ENCODE peak calls at places on chromosomes 7 and 10, in eight cellular contexts. One of them, this sample, is unnamed.
A peak's percentile ranks its signal among the peaks of the same experiment; 100 is the strongest.

GRCh38 chr7:31335161-31335888 is 5.2 kb downstream of the NEUROD6 start:
- DNase-seq in A172: no peak
- DNase-seq in activated CD8-positive, alpha-beta memory T cell treated with anti-CD3 and anti-CD28 coated beads for 48 hours: no peak
- DNase-seq in choroid plexus epithelial cell: no peak
- DNase-seq in aorta: no peak
- DNase-seq in effector memory CD8-positive, alpha-beta T cell: no peak
- DNase-seq in stimulated activated CD4-positive, alpha-beta T cell treated with anti-CD3 and anti-CD28 coated beads, Interleukin-1b, Interleukin-23, amount 100 ng/mL, for 4 hours: no peak
- DNase-seq in H7: peak; percentile 11
- DNase-seq in this sample: no peak

GRCh38 chr7:50497068-50497642 is 47.0 kb upstream of the FIGNL1 start:
- DNase-seq in stimulated activated CD4-positive, alpha-beta T cell treated with anti-CD3 and anti-CD28 coated beads, Interleukin-1b, Interleukin-23, amount 100 ng/mL, for 4 hours: no peak
- DNase-seq in activated CD8-positive, alpha-beta memory T cell treated with anti-CD3 and anti-CD28 coated beads for 48 hours: no peak
- DNase-seq in H7: no peak
- DNase-seq in choroid plexus epithelial cell: peak; percentile 62
- DNase-seq in aorta: no peak
- DNase-seq in effector memory CD8-positive, alpha-beta T cell: no peak
- DNase-seq in A172: peak; percentile 76
- DNase-seq in this sample: no peak

GRCh38 chr7:100971111-100972001 is 2.0 kb downstream of the MUC12 start:
- DNase-seq in effector memory CD8-positive, alpha-beta T cell: no peak
- DNase-seq in stimulated activated CD4-positive, alpha-beta T cell treated with anti-CD3 and anti-CD28 coated beads, Interleukin-1b, Interleukin-23, amount 100 ng/mL, for 4 hours: no peak
- DNase-seq in aorta: no peak
- DNase-seq in activated CD8-positive, alpha-beta memory T cell treated with anti-CD3 and anti-CD28 coated beads for 48 hours: no peak
- DNase-seq in H7: peak; percentile 54
- DNase-seq in A172: no peak
- DNase-seq in choroid plexus epithelial cell: no peak
- DNase-seq in this sample: no peak

GRCh38 chr7:100087055-100087750 is 1.6 kb upstream of the COPS6 start:
- DNase-seq in aorta: no peak
- DNase-seq in choroid plexus epithelial cell: peak; percentile 86
- DNase-seq in stimulated activated CD4-positive, alpha-beta T cell treated with anti-CD3 and anti-CD28 coated beads, Interleukin-1b, Interleukin-23, amount 100 ng/mL, for 4 hours: no peak
- DNase-seq in H7: no peak
- DNase-seq in effector memory CD8-positive, alpha-beta T cell: no peak
- DNase-seq in activated CD8-positive, alpha-beta memory T cell treated with anti-CD3 and anti-CD28 coated beads for 48 hours: no peak
- DNase-seq in A172: peak; percentile 97
- DNase-seq in this sample: no peak

GRCh38 chr7:149854611-149855367 is 16.6 kb downstream of the ZNF862 start:
- DNase-seq in aorta: no peak
- DNase-seq in activated CD8-positive, alpha-beta memory T cell treated with anti-CD3 and anti-CD28 coated beads for 48 hours: no peak
- DNase-seq in H7: peak; percentile 78
- DNase-seq in stimulated activated CD4-positive, alpha-beta T cell treated with anti-CD3 and anti-CD28 coated beads, Interleukin-1b, Interleukin-23, amount 100 ng/mL, for 4 hours: no peak
- DNase-seq in choroid plexus epithelial cell: peak; percentile 75
- DNase-seq in A172: peak; percentile 64
- DNase-seq in effector memory CD8-positive, alpha-beta T cell: peak; percentile 10
- DNase-seq in this sample: no peak

GRCh38 chr7:154484406-154484805 is 432.2 kb downstream of the DPP6 start:
- DNase-seq in effector memory CD8-positive, alpha-beta T cell: no peak
- DNase-seq in activated CD8-positive, alpha-beta memory T cell treated with anti-CD3 and anti-CD28 coated beads for 48 hours: no peak
- DNase-seq in A172: no peak
- DNase-seq in aorta: no peak
- DNase-seq in choroid plexus epithelial cell: no peak
- DNase-seq in H7: peak; percentile 58
- DNase-seq in stimulated activated CD4-positive, alpha-beta T cell treated with anti-CD3 and anti-CD28 coated beads, Interleukin-1b, Interleukin-23, amount 100 ng/mL, for 4 hours: no peak
- DNase-seq in this sample: no peak

GRCh38 chr10:129771024-129771423 is 193.1 kb downstream of the EBF3 start:
- DNase-seq in activated CD8-positive, alpha-beta memory T cell treated with anti-CD3 and anti-CD28 coated beads for 48 hours: no peak
- DNase-seq in aorta: peak; percentile 36
- DNase-seq in choroid plexus epithelial cell: no peak
- DNase-seq in H7: no peak
- DNase-seq in A172: no peak
- DNase-seq in stimulated activated CD4-positive, alpha-beta T cell treated with anti-CD3 and anti-CD28 coated beads, Interleukin-1b, Interleukin-23, amount 100 ng/mL, for 4 hours: no peak
- DNase-seq in effector memory CD8-positive, alpha-beta T cell: no peak
- DNase-seq in this sample: no peak

GRCh38 chr10:120392245-120392644 is 64.8 kb upstream of the PLPP4 start:
- DNase-seq in choroid plexus epithelial cell: no peak
- DNase-seq in aorta: no peak
- DNase-seq in effector memory CD8-positive, alpha-beta T cell: no peak
- DNase-seq in activated CD8-positive, alpha-beta memory T cell treated with anti-CD3 and anti-CD28 coated beads for 48 hours: no peak
- DNase-seq in A172: no peak
- DNase-seq in H7: no peak
- DNase-seq in stimulated activated CD4-positive, alpha-beta T cell treated with anti-CD3 and anti-CD28 coated beads, Interleukin-1b, Interleukin-23, amount 100 ng/mL, for 4 hours: no peak
- DNase-seq in this sample: no peak

GRCh38 chr10:70537398-70538194 is 59.0 kb downstream of the PALD1 start:
- DNase-seq in stimulated activated CD4-positive, alpha-beta T cell treated with anti-CD3 and anti-CD28 coated beads, Interleukin-1b, Interleukin-23, amount 100 ng/mL, for 4 hours: no peak
- DNase-seq in aorta: no peak
- DNase-seq in choroid plexus epithelial cell: no peak
- DNase-seq in H7: peak; percentile 92
- DNase-seq in A172: no peak
- DNase-seq in effector memory CD8-positive, alpha-beta T cell: no peak
- DNase-seq in activated CD8-positive, alpha-beta memory T cell treated with anti-CD3 and anti-CD28 coated beads for 48 hours: no peak
- DNase-seq in this sample: peak; percentile 30

This sample was measured in B cell.